ENCODE peak calls at places on chromosomes 3 and 15, in six cellular contexts. C, U, D, T, A and V are unnamed samples.

GRCh38 chr3:7630351-7630911 is 769.5 kb downstream of the GRM7 start:
- DNase-seq in C (peak), U (peak), D (no peak), T (peak), A (no peak), V (no peak)

GRCh38 chr3:45955017-45955647 is 11.9 kb downstream of the CXCR6 start:
- DNase-seq in C (no peak), U (no peak), D (no peak), T (no peak), A (no peak), V (no peak)

GRCh38 chr15:85168642-85169173 is 187.1 kb downstream of the PDE8A start:
- DNase-seq in C (no peak), U (peak), D (no peak), T (peak), A (peak), V (no peak)

GRCh38 chr15:64985382-64986033 is 4.2 kb downstream of the SPG21 start:
- DNase-seq in C (peak), U (peak), D (no peak), T (peak), A (no peak), V (no peak)

GRCh38 chr3:61935819-61936218 is 374.4 kb downstream of the PTPRG start:
- DNase-seq in C (no peak), U (no peak), D (no peak), T (no peak), A (no peak), V (no peak)

GRCh38 chr3:3038201-3038991 is 71.8 kb downstream of the IL5RA start:
- DNase-seq in C (no peak), U (no peak), D (no peak), T (no peak), A (no peak), V (no peak)

GRCh38 chr3:191051037-191051436 is 148.0 kb upstream of the OSTN start:
- DNase-seq in C (peak), U (peak), D (no peak), T (peak), A (peak), V (no peak)

GRCh38 chr3:111531446-111531845 is 10.6 kb upstream of the CD96 start:
- DNase-seq in C (peak), U (peak), D (no peak), T (no peak), A (no peak), V (no peak)

GRCh38 chr15:86743283-86743903 is 663.7 kb downstream of the AGBL1 start:
- DNase-seq in C (no peak), U (no peak), D (no peak), T (no peak), A (no peak), V (no peak)

GRCh38 chr3:101077361-101078011 is 84.3 kb upstream of the ABI3BP start:
- DNase-seq in C (peak), U (peak), D (no peak), T (peak), A (no peak), V (no peak)

GRCh38 chr15:41895957-41896356 is 2.1 kb upstream of the SPTBN5 start:
- DNase-seq in C (no peak), U (no peak), D (no peak), T (no peak), A (no peak), V (no peak)

GRCh38 chr15:41513282-41514227 is at the start of gene LTK:
- DNase-seq in C (no peak), U (no peak), D (no peak), T (no peak), A (peak), V (no peak)

GRCh38 chr3:138356666-138357409 is 8.5 kb downstream of the MRAS start:
- DNase-seq in C (no peak), U (no peak), D (no peak), T (no peak), A (no peak), V (no peak)

GRCh38 chr15:75577401-75578205 is 1.5 kb downstream of the PTPN9 start:
- DNase-seq in C (peak), U (peak), D (no peak), T (peak), A (no peak), V (no peak)

GRCh38 chr15:84669726-84670125 is 11.7 kb upstream of the NMB start:
- DNase-seq in C (peak), U (no peak), D (no peak), T (no peak), A (no peak), V (no peak)

GRCh38 chr3:131711114-131711786 is 208.5 kb upstream of the MRPL3 start:
- DNase-seq in C (no peak), U (no peak), D (no peak), T (no peak), A (no peak), V (no peak)

GRCh38 chr3:177053107-177053506 is 144.2 kb downstream of the TBL1XR1 start:
- DNase-seq in C (no peak), U (no peak), D (no peak), T (no peak), A (no peak), V (no peak)

GRCh38 chr3:39141211-39141995 is 12.0 kb downstream of the CSRNP1 start:
- DNase-seq in C (peak), U (peak), D (no peak), T (peak), A (no peak), V (no peak)

GRCh38 chr3:143484851-143485512 is 363.3 kb downstream of the SLC9A9 start:
- DNase-seq in C (peak), U (no peak), D (no peak), T (no peak), A (no peak), V (no peak)

GRCh38 chr15:100934735-100935134 is 15.6 kb downstream of the LRRK1 start:
- DNase-seq in C (peak), U (peak), D (no peak), T (peak), A (no peak), V (no peak)

GRCh38 chr3:131386429-131386926 is 4.9 kb downstream of the NUDT16 start:
- DNase-seq in C (no peak), U (peak), D (no peak), T (peak), A (no peak), V (no peak)

GRCh38 chr3:184592411-184593200 is 31.0 kb downstream of the EPHB3 start:
- DNase-seq in C (peak), U (no peak), D (no peak), T (no peak), A (no peak), V (no peak)

GRCh38 chr15:79002631-79003030 is 57.8 kb upstream of the CTSH start:
- DNase-seq in C (no peak), U (peak), D (no peak), T (no peak), A (no peak), V (no peak)

GRCh38 chr3:64438837-64439236 is 213.6 kb upstream of the PRICKLE2 start:
- DNase-seq in C (no peak), U (no peak), D (no peak), T (no peak), A (no peak), V (no peak)

GRCh38 chr15:58355965-58356358 is 75.8 kb upstream of the LIPC start:
- DNase-seq in C (no peak), U (no peak), D (no peak), T (no peak), A (no peak), V (no peak)

GRCh38 chr3:194326192-194327029 is 24.7 kb downstream of the CPN2 start:
- DNase-seq in C (peak), U (peak), D (no peak), T (no peak), A (no peak), V (no peak)

GRCh38 chr3:171227333-171227732 is 200.8 kb upstream of the SLC2A2 start:
- DNase-seq in C (no peak), U (no peak), D (no peak), T (no peak), A (no peak), V (no peak)

GRCh38 chr15:31328999-31329639 is 2.5 kb downstream of the KLF13 start:
- DNase-seq in C (no peak), U (no peak), D (no peak), T (no peak), A (peak), V (no peak)

GRCh38 chr3:79531566-79532295 is 236.1 kb downstream of the ROBO1 start:
- DNase-seq in C (no peak), U (no peak), D (no peak), T (no peak), A (no peak), V (no peak)

GRCh38 chr3:187702507-187703033 is at the start of gene RTP2:
- DNase-seq in C (no peak), U (no peak), D (no peak), T (no peak), A (no peak), V (no peak)

GRCh38 chr3:180466401-180467005 is 135.5 kb upstream of the TTC14 start:
- DNase-seq in C (peak), U (peak), D (no peak), T (no peak), A (no peak), V (no peak)

GRCh38 chr3:37751967-37752660 is 109.6 kb upstream of the CTDSPL start:
- DNase-seq in C (no peak), U (no peak), D (no peak), T (no peak), A (no peak), V (no peak)

GRCh38 chr15:80055933-80056332 is 3.5 kb upstream of the ZFAND6 start:
- DNase-seq in C (no peak), U (no peak), D (no peak), T (no peak), A (no peak), V (no peak)

GRCh38 chr15:80058044-80058443 is 1.4 kb upstream of the ZFAND6 start:
- DNase-seq in C (no peak), U (no peak), D (no peak), T (no peak), A (no peak), V (no peak)

GRCh38 chr15:80061581-80061980 is 2.1 kb downstream of the ZFAND6 start:
- DNase-seq in C (peak), U (peak), D (no peak), T (peak), A (no peak), V (no peak)

GRCh38 chr15:80059786-80060489 is 462 bp downstream of the ZFAND6 start:
- DNase-seq in C (no peak), U (no peak), D (no peak), T (peak), A (peak), V (no peak)

GRCh38 chr15:80058851-80059785 is at the start of gene ZFAND6:
- DNase-seq in C (peak), U (peak), D (peak), T (peak), A (peak), V (peak)
- TF ChIP-seq CTCF in C (no peak), U (no peak), D (no peak), T (peak), A (no peak), V (no peak)

GRCh38 chr3:44529927-44530326 is 25.1 kb upstream of the ZKSCAN7 start:
- DNase-seq in C (peak), U (peak), D (no peak), T (peak), A (no peak), V (no peak)
- TF ChIP-seq CTCF in C (peak), U (peak), D (no peak), T (peak), A (no peak), V (peak)

GRCh38 chr15:43799209-43799944 is 643 bp downstream of the SERINC4 start:
- DNase-seq in C (no peak), U (no peak), D (no peak), T (no peak), A (no peak), V (no peak)
- TF ChIP-seq CTCF in C (no peak), U (no peak), D (no peak), T (no peak), A (peak), V (no peak)

DNA sequence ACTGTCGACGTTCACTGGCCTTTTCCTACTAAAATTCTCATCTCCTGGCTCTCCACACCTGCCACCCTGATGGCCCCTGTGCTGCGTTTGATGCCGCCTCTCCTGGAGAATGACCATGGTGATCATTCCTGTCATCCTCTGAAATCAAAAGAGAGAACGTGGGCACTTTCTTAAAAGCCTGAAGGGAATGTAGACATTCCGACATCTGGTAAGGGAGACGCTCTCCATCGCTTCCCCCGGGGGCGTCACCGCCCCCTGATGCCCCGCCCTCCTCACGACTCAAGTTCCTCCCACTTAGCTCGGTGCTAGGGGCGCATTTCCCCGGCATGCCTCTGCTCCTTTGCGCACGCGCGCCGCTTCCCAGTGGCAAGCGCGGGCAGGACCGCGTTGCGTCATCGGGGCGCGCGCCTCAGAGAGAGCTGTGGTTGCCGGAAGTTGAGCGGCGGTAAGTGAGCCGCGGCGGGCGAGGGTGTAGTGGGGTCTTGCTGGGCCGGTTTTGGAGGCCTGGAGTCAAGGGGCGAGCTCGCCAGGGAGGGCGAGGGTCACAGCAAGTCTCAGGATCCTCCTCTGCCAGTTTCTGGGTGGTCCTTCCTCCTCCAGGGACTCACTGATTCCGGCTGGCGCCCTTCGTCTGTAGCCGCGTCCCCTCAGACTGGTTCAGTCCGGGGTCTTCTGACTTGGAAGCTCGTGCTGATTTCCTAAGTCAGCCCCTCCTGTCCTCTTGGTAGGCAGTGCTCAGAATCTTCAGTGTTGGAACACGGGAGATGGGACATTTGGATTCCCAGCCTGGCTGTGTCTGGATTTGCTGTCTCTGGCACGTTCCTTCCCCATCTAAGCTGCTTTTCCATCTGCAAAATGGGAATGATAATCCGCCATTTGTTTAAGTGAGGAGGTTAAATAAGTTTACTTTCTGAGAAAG is at the start of gene ATG7:
- DNase-seq in C (peak), U (peak), D (peak), T (peak), A (peak), V (no peak)
- TF ChIP-seq CTCF in C (peak), U (no peak), D (no peak), T (no peak), A (no peak), V (no peak)

DNA sequence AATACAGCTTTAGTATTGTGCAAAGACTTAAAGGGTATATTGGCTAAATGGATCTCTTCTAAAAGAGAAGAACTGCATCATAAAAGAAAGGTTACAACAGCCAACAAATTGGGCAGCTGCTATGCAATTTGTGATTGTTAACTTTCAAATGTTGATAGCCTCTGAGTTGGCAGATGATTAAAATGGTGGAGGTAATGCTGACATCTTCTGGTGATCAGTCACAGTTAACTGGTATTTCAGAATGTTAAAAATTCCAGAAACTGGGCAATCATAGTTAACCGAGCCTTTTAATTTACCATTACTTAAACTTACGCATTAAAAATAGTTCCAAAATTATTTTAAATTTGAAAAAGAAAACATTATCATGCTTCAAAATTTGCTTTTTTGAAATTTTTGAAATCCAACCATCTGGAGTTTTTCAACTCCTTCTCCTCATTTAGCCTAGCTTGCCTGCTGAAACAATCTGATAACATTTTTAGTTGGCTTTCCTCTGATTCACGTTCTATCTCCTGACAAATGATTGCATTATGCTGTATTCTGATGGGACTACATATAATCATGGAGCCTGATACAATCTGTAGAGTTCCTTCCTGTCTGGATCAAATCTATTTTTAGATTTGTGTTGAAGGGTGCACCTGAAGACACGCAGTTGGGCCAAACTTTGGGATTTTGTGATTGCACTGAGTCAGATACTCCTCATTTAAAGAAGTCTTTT is 144.0 kb upstream of the PDZRN3 start:
- DNase-seq in C (peak), U (no peak), D (no peak), T (peak), A (no peak), V (no peak)
- TF ChIP-seq CTCF in C (no peak), U (no peak), D (no peak), T (peak), A (no peak), V (no peak)